ENCODE peak calls at places on chromosome 14, in five cellular contexts. One of them, this sample, is unnamed.

GRCh38 chr14:74704656-74705055 is 8.2 kb downstream of the AREL1 start:
- DNase-seq in transverse colon: no peak
- DNase-seq in gastrocnemius medialis: no peak
- DNase-seq in IMR-90: no peak
- DNase-seq in esophagus muscularis mucosa: no peak
- DNase-seq in this sample: no peak

GRCh38 chr14:28375295-28375694 is 391.3 kb upstream of the FOXG1 start:
- DNase-seq in transverse colon: no peak
- DNase-seq in IMR-90: no peak
- DNase-seq in gastrocnemius medialis: no peak
- DNase-seq in esophagus muscularis mucosa: no peak
- DNase-seq in this sample: no peak

GRCh38 chr14:59772252-59772651 is 98.3 kb downstream of the RTN1 start:
- DNase-seq in transverse colon: no peak
- DNase-seq in gastrocnemius medialis: no peak
- DNase-seq in IMR-90: no peak
- DNase-seq in esophagus muscularis mucosa: no peak
- DNase-seq in this sample: no peak

GRCh38 chr14:26596722-26597030 is 1.2 kb downstream of the NOVA1 start:
- DNase-seq in esophagus muscularis mucosa: no peak
- DNase-seq in IMR-90: peak
- DNase-seq in gastrocnemius medialis: no peak
- DNase-seq in transverse colon: peak
- DNase-seq in this sample: peak

GRCh38 chr14:51957950-51958349 is 31.4 kb upstream of the RTRAF start:
- DNase-seq in esophagus muscularis mucosa: no peak
- DNase-seq in IMR-90: peak
- DNase-seq in gastrocnemius medialis: no peak
- DNase-seq in transverse colon: no peak
- DNase-seq in this sample: no peak

GRCh38 chr14:104332634-104333270 is 194.4 kb downstream of the KIF26A start:
- DNase-seq in transverse colon: no peak
- DNase-seq in gastrocnemius medialis: no peak
- DNase-seq in esophagus muscularis mucosa: no peak
- DNase-seq in IMR-90: no peak
- DNase-seq in this sample: peak

GRCh38 chr14:95046711-95047681 is 110.3 kb downstream of the DICER1 start:
- DNase-seq in esophagus muscularis mucosa: no peak
- DNase-seq in transverse colon: peak
- DNase-seq in IMR-90: peak
- DNase-seq in gastrocnemius medialis: no peak
- DNase-seq in this sample: peak

GRCh38 chr14:50860478-50861086 is 11.3 kb upstream of the ABHD12B start:
- DNase-seq in transverse colon: peak
- DNase-seq in gastrocnemius medialis: peak
- DNase-seq in IMR-90: peak
- DNase-seq in esophagus muscularis mucosa: peak
- DNase-seq in this sample: peak

GRCh38 chr14:21095430-21096205 is 2.8 kb downstream of the ZNF219 start:
- DNase-seq in gastrocnemius medialis: no peak
- DNase-seq in IMR-90: peak
- DNase-seq in transverse colon: no peak
- DNase-seq in esophagus muscularis mucosa: no peak
- DNase-seq in this sample: no peak

GRCh38 chr14:36655571-36655962 is 6.1 kb upstream of the PAX9 start:
- DNase-seq in esophagus muscularis mucosa: no peak
- DNase-seq in transverse colon: no peak
- DNase-seq in IMR-90: no peak
- DNase-seq in gastrocnemius medialis: no peak
- DNase-seq in this sample: no peak

GRCh38 chr14:103109789-103110415 is 13.4 kb upstream of the TNFAIP2 start:
- DNase-seq in IMR-90: peak
- DNase-seq in transverse colon: peak
- DNase-seq in esophagus muscularis mucosa: no peak
- DNase-seq in gastrocnemius medialis: peak
- DNase-seq in this sample: no peak

GRCh38 chr14:29220077-29220476 is 453.5 kb downstream of the FOXG1 start:
- DNase-seq in transverse colon: no peak
- DNase-seq in IMR-90: no peak
- DNase-seq in esophagus muscularis mucosa: no peak
- DNase-seq in gastrocnemius medialis: no peak
- DNase-seq in this sample: no peak

GRCh38 chr14:91403069-91403600 is 14.5 kb downstream of the CCDC88C start:
- DNase-seq in gastrocnemius medialis: no peak
- DNase-seq in IMR-90: no peak
- DNase-seq in transverse colon: no peak
- DNase-seq in esophagus muscularis mucosa: no peak
- DNase-seq in this sample: no peak

GRCh38 chr14:91405724-91406435 is 11.7 kb downstream of the CCDC88C start:
- DNase-seq in IMR-90: no peak
- DNase-seq in transverse colon: no peak
- DNase-seq in esophagus muscularis mucosa: no peak
- DNase-seq in gastrocnemius medialis: no peak
- DNase-seq in this sample: no peak

GRCh38 chr14:91406982-91407381 is 10.6 kb downstream of the CCDC88C start:
- DNase-seq in IMR-90: no peak
- DNase-seq in transverse colon: peak
- DNase-seq in esophagus muscularis mucosa: no peak
- DNase-seq in gastrocnemius medialis: no peak
- DNase-seq in this sample: no peak

GRCh38 chr14:91405241-91405721 is 12.3 kb downstream of the CCDC88C start:
- DNase-seq in gastrocnemius medialis: no peak
- DNase-seq in transverse colon: no peak
- DNase-seq in IMR-90: no peak
- DNase-seq in esophagus muscularis mucosa: no peak
- DNase-seq in this sample: no peak

GRCh38 chr14:91406451-91406850 is 11.2 kb downstream of the CCDC88C start:
- DNase-seq in esophagus muscularis mucosa: no peak
- DNase-seq in gastrocnemius medialis: no peak
- DNase-seq in transverse colon: no peak
- DNase-seq in IMR-90: no peak
- DNase-seq in this sample: no peak
- TF ChIP-seq POLR2A in esophagus muscularis mucosa: no peak
- TF ChIP-seq POLR2A in gastrocnemius medialis: no peak
- TF ChIP-seq POLR2A in transverse colon: no peak
- TF ChIP-seq POLR2A in IMR-90: no peak
- TF ChIP-seq POLR2A in this sample: no peak

DNA sequence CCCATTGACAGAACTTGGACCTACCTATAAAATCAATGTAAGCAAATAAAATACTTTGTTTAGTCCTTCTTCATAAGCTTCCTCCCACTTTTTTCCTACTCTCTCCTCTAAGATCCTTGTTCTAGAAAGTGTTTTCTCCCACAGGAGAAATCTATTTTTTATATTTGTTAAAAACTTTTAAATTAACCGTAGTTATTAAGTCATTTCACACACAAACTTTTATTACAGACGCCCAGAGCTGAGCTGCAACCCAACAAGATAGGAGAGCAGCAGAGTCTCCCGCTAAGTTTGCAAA is 27.7 kb downstream of the DAD1 start:
- DNase-seq in esophagus muscularis mucosa: no peak
- DNase-seq in gastrocnemius medialis: no peak
- DNase-seq in transverse colon: no peak
- DNase-seq in IMR-90: no peak
- DNase-seq in this sample: no peak
- H3K27ac ChIP-seq in esophagus muscularis mucosa: no peak
- H3K27ac ChIP-seq in gastrocnemius medialis: no peak
- H3K27ac ChIP-seq in transverse colon: peak
- H3K27ac ChIP-seq in IMR-90: no peak
- H3K27ac ChIP-seq in this sample: no peak

GRCh38 chr14:34062353-34062973 is 111.6 kb upstream of the EGLN3 start:
- DNase-seq in IMR-90: no peak
- DNase-seq in gastrocnemius medialis: no peak
- DNase-seq in esophagus muscularis mucosa: peak
- DNase-seq in transverse colon: no peak
- DNase-seq in this sample: no peak
- TF ChIP-seq CTCF in IMR-90: no peak
- TF ChIP-seq CTCF in gastrocnemius medialis: no peak
- TF ChIP-seq CTCF in esophagus muscularis mucosa: no peak
- TF ChIP-seq CTCF in transverse colon: no peak
- TF ChIP-seq CTCF in this sample: no peak

DNA sequence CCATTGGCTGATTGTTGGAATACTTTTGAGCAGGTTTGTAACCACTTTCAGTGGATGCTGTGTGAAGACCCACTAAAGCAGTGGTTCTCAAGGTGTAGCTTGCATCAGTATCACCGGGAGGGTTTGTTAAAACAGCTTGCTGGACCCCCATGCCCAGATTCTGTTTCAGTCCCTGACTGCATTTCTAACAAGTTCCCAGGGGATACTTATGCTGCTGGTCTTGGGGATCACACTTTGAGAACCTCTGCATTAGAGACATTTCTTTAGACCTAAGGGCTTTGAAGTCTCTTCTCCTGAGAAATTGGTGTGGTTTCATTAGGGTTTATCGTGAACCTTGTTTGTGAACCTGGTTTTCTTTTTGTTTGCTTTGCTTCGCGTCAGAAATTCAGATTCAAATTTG is 47.7 kb downstream of the PRKCH start:
- DNase-seq in transverse colon: no peak
- DNase-seq in gastrocnemius medialis: no peak
- DNase-seq in esophagus muscularis mucosa: peak
- DNase-seq in IMR-90: no peak
- DNase-seq in this sample: no peak
- TF ChIP-seq POLR2A in transverse colon: no peak
- TF ChIP-seq POLR2A in gastrocnemius medialis: no peak
- TF ChIP-seq POLR2A in esophagus muscularis mucosa: no peak
- TF ChIP-seq POLR2A in IMR-90: no peak
- TF ChIP-seq POLR2A in this sample: no peak

DNA sequence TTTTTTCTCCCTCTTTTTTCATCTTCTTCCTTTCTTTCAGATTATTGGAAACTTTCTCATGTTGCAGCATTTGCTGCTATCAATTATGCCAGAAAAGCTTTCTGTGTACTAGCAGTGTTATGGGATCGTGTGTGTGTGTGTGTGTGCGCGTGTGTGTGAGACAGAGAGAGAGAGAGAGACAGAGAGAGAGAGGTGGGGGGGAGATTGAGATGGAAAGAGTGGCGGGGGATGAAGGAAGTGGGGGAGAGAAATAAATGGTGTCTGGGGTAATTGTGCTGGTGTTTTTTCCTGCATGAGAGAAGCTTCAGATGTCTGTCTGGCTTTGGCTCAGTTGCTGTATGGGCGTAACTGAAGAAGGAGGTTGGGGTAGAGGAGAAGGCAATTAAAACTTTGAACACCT is 268.9 kb downstream of the RAD51B start:
- DNase-seq in transverse colon: no peak
- DNase-seq in esophagus muscularis mucosa: no peak
- DNase-seq in gastrocnemius medialis: no peak
- DNase-seq in IMR-90: peak
- DNase-seq in this sample: no peak
- H3K27ac ChIP-seq in transverse colon: peak
- H3K27ac ChIP-seq in esophagus muscularis mucosa: peak
- H3K27ac ChIP-seq in gastrocnemius medialis: no peak
- H3K27ac ChIP-seq in IMR-90: peak
- H3K27ac ChIP-seq in this sample: peak

DNA sequence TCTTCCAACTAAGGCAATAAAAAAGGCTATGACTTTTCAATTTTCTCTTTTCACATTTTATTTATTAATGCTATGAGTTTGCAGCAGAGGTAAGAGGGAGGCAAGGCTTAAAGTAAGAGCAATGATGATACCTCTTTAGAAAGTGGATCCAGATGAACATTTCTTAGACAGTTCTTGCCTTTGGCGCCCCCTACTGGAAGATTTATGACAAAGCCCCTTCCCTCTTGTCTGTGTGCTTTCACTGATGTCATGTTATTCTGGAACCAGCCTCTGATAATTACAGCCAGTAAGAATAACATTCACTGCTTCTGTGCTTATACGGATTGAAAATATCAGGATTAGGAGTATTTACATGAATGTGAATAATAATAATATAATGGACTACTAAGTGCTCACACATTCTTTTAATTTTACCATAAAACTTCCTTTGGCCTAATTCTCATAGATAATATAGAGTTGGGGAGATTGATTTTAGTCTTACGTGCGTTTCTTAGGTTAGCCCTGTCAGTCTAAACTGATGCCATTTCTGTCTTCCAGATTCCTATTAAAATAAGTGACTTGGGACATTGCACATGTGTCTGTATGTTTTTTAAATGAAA is 1929.9 kb upstream of the SEL1L start:
- DNase-seq in gastrocnemius medialis: no peak
- DNase-seq in transverse colon: no peak
- DNase-seq in esophagus muscularis mucosa: no peak
- DNase-seq in IMR-90: peak
- DNase-seq in this sample: no peak
- TF ChIP-seq CTCF in gastrocnemius medialis: no peak
- TF ChIP-seq CTCF in transverse colon: peak
- TF ChIP-seq CTCF in esophagus muscularis mucosa: peak
- TF ChIP-seq CTCF in IMR-90: peak
- TF ChIP-seq CTCF in this sample: peak

This sample was measured in suprapubic skin.